ENCODE peak calls at places on chromosomes 16 and 17, in seven cellular contexts. D is lower lobe of right lung, I is COLO829, E is fibroblast of pulmonary artery, G is fibroblast of lung, A is SHP77, X is EL. Q is an unnamed sample.

GRCh38 chr16:74304164-74304834 is 7.7 kb downstream of the PSMD7 start:
- DNase-seq in X (peak), E (peak), I (no peak), A (no peak), D (no peak), G (no peak), Q (no peak)

GRCh38 chr17:15910791-15911190 is 34.1 kb upstream of the ADORA2B start:
- DNase-seq in E (no peak), I (no peak), D (no peak), A (no peak), G (peak), X (peak), Q (no peak)

GRCh38 chr17:82489851-82490511 is 29.6 kb upstream of the FOXK2 start:
- DNase-seq in E (no peak), I (no peak), D (no peak), A (no peak), G (no peak), X (no peak), Q (no peak)

GRCh38 chr17:29444589-29444988 is 54.4 kb downstream of the TAOK1 start:
- DNase-seq in A (no peak), E (peak), I (no peak), D (no peak), X (peak), G (peak), Q (no peak)

GRCh38 chr17:30524847-30525246 is 47.6 kb downstream of the GOSR1 start:
- DNase-seq in D (no peak), X (peak), E (no peak), G (peak), A (no peak), I (no peak), Q (no peak)

GRCh38 chr17:34637548-34638525 is 58.5 kb downstream of the TMEM132E start:
- DNase-seq in E (peak), I (peak), X (peak), D (peak), G (peak), A (peak), Q (no peak)

GRCh38 chr16:66359012-66359411 is 7.5 kb upstream of the CDH5 start:
- DNase-seq in G (peak), I (peak), D (no peak), X (no peak), E (peak), A (no peak), Q (no peak)

GRCh38 chr17:55783684-55784245 is 32.9 kb downstream of the PCTP start:
- DNase-seq in E (peak), G (no peak), A (no peak), D (peak), X (peak), I (no peak), Q (no peak)

GRCh38 chr16:21710938-21711337 is 47.2 kb downstream of the OTOA start:
- DNase-seq in I (no peak), G (no peak), X (no peak), D (no peak), A (no peak), E (peak), Q (no peak)

GRCh38 chr17:76076765-76077581 is 2.0 kb upstream of the ZACN start:
- DNase-seq in A (no peak), I (no peak), G (no peak), X (no peak), D (no peak), E (no peak), Q (no peak)

GRCh38 chr17:6857336-6857735 is 25.8 kb upstream of the TEKT1 start:
- DNase-seq in E (no peak), G (no peak), X (no peak), I (no peak), A (no peak), D (no peak), Q (no peak)

GRCh38 chr17:49616546-49617205 is 41.0 kb downstream of the NXPH3 start:
- DNase-seq in D (no peak), E (peak), I (no peak), A (no peak), G (peak), X (no peak), Q (peak)

GRCh38 chr16:89049484-89050118 is 44.1 kb upstream of the ACSF3 start:
- DNase-seq in D (peak), G (no peak), I (no peak), A (no peak), E (no peak), X (no peak), Q (peak)

GRCh38 chr16:4272114-4272954 is 489 bp downstream of the TFAP4 start:
- DNase-seq in A (peak), D (peak), E (no peak), G (peak), I (no peak), X (peak), Q (peak)

GRCh38 chr16:11105038-11105903 is 150.7 kb downstream of the SOCS1 start:
- DNase-seq in D (no peak), I (peak), A (no peak), X (peak), E (peak), G (peak), Q (peak)

GRCh38 chr17:42779942-42780815 is at the start of gene WNK4:
- DNase-seq in A (no peak), I (no peak), G (peak), E (peak), D (no peak), X (peak), Q (no peak)

GRCh38 chr17:41439375-41439774 is 1.4 kb downstream of the KRT38 start:
- DNase-seq in I (no peak), G (no peak), A (no peak), X (peak), D (no peak), E (peak), Q (no peak)

GRCh38 chr16:69408451-69408850 is 16.0 kb upstream of the CYB5B start:
- DNase-seq in E (no peak), G (peak), A (no peak), I (no peak), D (no peak), X (no peak), Q (no peak)

GRCh38 chr17:47694018-47694817 is at the start of gene TBKBP1:
- DNase-seq in G (peak), I (no peak), X (peak), A (peak), D (peak), E (peak), Q (peak)

GRCh38 chr17:17739388-17740066 is 58.3 kb downstream of the RAI1 start:
- DNase-seq in X (peak), D (no peak), A (peak), E (peak), G (peak), I (no peak), Q (no peak)

GRCh38 chr16:26186221-26186620 is 494.5 kb downstream of the HS3ST4 start:
- DNase-seq in G (no peak), A (no peak), X (no peak), E (no peak), I (no peak), D (no peak), Q (no peak)

GRCh38 chr17:32152130-32152529 is 9.8 kb downstream of the RHOT1 start:
- DNase-seq in E (no peak), D (no peak), A (no peak), G (no peak), X (no peak), I (no peak), Q (no peak)

GRCh38 chr16:27852681-27853080 is 210.8 kb downstream of the GSG1L start:
- DNase-seq in E (no peak), I (no peak), D (no peak), X (no peak), G (no peak), A (no peak), Q (no peak)

GRCh38 chr17:37792787-37793186 is 47.9 kb upstream of the HNF1B start:
- DNase-seq in E (peak), G (peak), D (no peak), I (peak), X (peak), A (no peak), Q (no peak)

GRCh38 chr16:30063893-30064745 is 1.4 kb upstream of the ALDOA start:
- DNase-seq in I (no peak), X (no peak), E (no peak), G (peak), A (peak), D (peak), Q (peak)

GRCh38 chr16:10578474-10579316 is 1.7 kb downstream of the EMP2 start:
- DNase-seq in G (peak), E (no peak), I (no peak), X (no peak), A (no peak), D (peak), Q (no peak)

GRCh38 chr16:31537362-31537921 is 9.7 kb downstream of the AHSP start:
- DNase-seq in E (no peak), G (no peak), X (no peak), A (no peak), D (peak), I (no peak), Q (no peak)

GRCh38 chr17:16976686-16977550 is 5.0 kb upstream of the TNFRSF13B start:
- DNase-seq in G (no peak), D (no peak), E (no peak), A (no peak), I (no peak), X (no peak), Q (no peak)

GRCh38 chr16:78815713-78816112 is 716.3 kb downstream of the WWOX start:
- DNase-seq in X (no peak), D (no peak), A (no peak), G (no peak), E (no peak), I (no peak), Q (no peak)